ENCODE peak calls at places on chromosomes 12 and 14, in four cellular contexts. T is astrocyte, Z is H9, J is K562. K is an unnamed sample.

GRCh38 chr14:29271669-29272068 is 505.1 kb downstream of the FOXG1 start:
- DNase-seq in J (no peak), Z (no peak), T (no peak), K (no peak)

GRCh38 chr12:67271976-67272375 is 2.8 kb downstream of the CAND1 start:
- DNase-seq in J (no peak), Z (no peak), T (peak; percentile 59), K (no peak)

GRCh38 chr12:46965880-46966279 is 113.5 kb upstream of the PCED1B start:
- DNase-seq in T (no peak), Z (no peak), J (no peak), K (peak; percentile 30)

GRCh38 chr14:87131879-87132278 is 861.1 kb downstream of the GALC start:
- DNase-seq in J (no peak), Z (no peak), T (peak; percentile 88), K (no peak)

GRCh38 chr12:94180558-94181296 is 32.4 kb downstream of the PLXNC1 start:
- DNase-seq in J (no peak), T (no peak), Z (no peak), K (no peak)

GRCh38 chr12:105968025-105968424 is 170.7 kb downstream of the NUAK1 start:
- DNase-seq in T (no peak), J (no peak), Z (no peak), K (no peak)

GRCh38 chr14:56799327-56799645 is 11.0 kb downstream of the OTX2 start:
- DNase-seq in Z (no peak), T (no peak), J (no peak), K (no peak)

GRCh38 chr14:84468153-84468552 is 1061.8 kb upstream of the FLRT2 start:
- DNase-seq in T (peak; percentile 11), Z (no peak), J (no peak), K (no peak)

GRCh38 chr14:39138450-39138849 is 24.3 kb downstream of the GEMIN2 start:
- DNase-seq in T (no peak), J (no peak), Z (no peak), K (no peak)

GRCh38 chr12:107903377-107904061 is 129.0 kb downstream of the ASCL4 start:
- DNase-seq in T (no peak), Z (peak; percentile 95), J (peak; percentile 94), K (no peak)

GRCh38 chr12:112096667-112097066 is 11.9 kb downstream of the NAA25 start:
- DNase-seq in J (no peak), Z (no peak), T (peak; percentile 76), K (peak; percentile 89)

GRCh38 chr12:101527682-101528081 is 52.5 kb downstream of the SPIC start:
- DNase-seq in J (no peak), T (no peak), Z (no peak), K (no peak)

GRCh38 chr14:95519699-95520098 is 3.2 kb upstream of the SYNE3 start:
- DNase-seq in T (peak; percentile 78), Z (no peak), J (no peak), K (peak; percentile 97)

GRCh38 chr14:32679927-32680612 is 258.6 kb upstream of the NPAS3 start:
- DNase-seq in Z (no peak), J (no peak), T (no peak), K (peak; percentile 15)

GRCh38 chr14:67566908-67567307 is 33.2 kb downstream of the PIGH start:
- DNase-seq in J (no peak), Z (no peak), T (no peak), K (no peak)

GRCh38 chr12:78470354-78471195 is 394.0 kb upstream of the SYT1 start:
- DNase-seq in Z (peak; percentile 49), T (peak; percentile 42), J (no peak), K (peak; percentile 1)

GRCh38 chr14:98138666-98139065 is 1133.3 kb downstream of the BCL11B start:
- DNase-seq in J (peak; percentile 5), Z (peak; percentile 62), T (no peak), K (no peak)

GRCh38 chr12:121239335-121239678 is 29.4 kb downstream of the P2RX4 start:
- DNase-seq in T (no peak), J (no peak), Z (no peak), K (no peak)

GRCh38 chr14:69291891-69292586 is 32.1 kb downstream of the GALNT16 start:
- DNase-seq in Z (no peak), J (no peak), T (no peak), K (no peak)

GRCh38 chr12:22230280-22230794 is 104.2 kb downstream of the ST8SIA1 start:
- DNase-seq in T (peak; percentile 74), Z (no peak), J (no peak), K (peak; percentile 86)

DNA sequence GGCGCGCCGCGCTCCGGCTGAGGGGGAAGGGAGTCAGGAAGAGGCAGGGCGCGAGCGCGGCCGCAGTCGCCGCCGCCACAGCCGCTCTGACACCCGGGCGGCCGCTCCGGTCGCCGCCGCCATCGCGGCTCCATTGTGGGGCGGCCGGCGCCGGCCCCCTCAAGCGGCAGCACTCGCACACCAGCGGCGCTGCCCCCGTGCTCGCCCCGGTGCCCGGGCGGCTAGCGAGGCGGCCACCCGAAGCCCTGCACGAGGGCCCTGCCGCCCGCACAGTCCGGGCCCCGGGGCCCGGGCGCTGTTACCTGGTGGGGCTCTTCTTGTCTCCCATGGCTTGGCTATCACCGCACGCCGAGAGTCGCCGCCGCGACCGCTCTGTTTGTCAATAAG is 202 bp downstream of the YAF2 start:
- DNase-seq in T (no peak), Z (no peak), J (no peak), K (peak; percentile 92)
- H3K79me2 ChIP-seq in T (peaks cover 46% of the 10 kb centered on the region), Z (no peaks in the 10 kb centered on the region), J (peaks cover 47% of the 10 kb centered on the region), K (peaks cover 57% of the 10 kb centered on the region)

GRCh38 chr12:95244350-95244749 is 26.7 kb downstream of the VEZT start:
- DNase-seq in T (no peak), J (peak; percentile 45), Z (no peak), K (no peak)

GRCh38 chr12:95243497-95244183 is 26.0 kb downstream of the VEZT start:
- DNase-seq in J (no peak), Z (no peak), T (no peak), K (no peak)

GRCh38 chr12:95240556-95240955 is 22.9 kb downstream of the VEZT start:
- DNase-seq in T (no peak), Z (no peak), J (no peak), K (no peak)

GRCh38 chr12:95239216-95239615 is 21.6 kb downstream of the VEZT start:
- DNase-seq in J (no peak), Z (no peak), T (no peak), K (no peak)

DNA sequence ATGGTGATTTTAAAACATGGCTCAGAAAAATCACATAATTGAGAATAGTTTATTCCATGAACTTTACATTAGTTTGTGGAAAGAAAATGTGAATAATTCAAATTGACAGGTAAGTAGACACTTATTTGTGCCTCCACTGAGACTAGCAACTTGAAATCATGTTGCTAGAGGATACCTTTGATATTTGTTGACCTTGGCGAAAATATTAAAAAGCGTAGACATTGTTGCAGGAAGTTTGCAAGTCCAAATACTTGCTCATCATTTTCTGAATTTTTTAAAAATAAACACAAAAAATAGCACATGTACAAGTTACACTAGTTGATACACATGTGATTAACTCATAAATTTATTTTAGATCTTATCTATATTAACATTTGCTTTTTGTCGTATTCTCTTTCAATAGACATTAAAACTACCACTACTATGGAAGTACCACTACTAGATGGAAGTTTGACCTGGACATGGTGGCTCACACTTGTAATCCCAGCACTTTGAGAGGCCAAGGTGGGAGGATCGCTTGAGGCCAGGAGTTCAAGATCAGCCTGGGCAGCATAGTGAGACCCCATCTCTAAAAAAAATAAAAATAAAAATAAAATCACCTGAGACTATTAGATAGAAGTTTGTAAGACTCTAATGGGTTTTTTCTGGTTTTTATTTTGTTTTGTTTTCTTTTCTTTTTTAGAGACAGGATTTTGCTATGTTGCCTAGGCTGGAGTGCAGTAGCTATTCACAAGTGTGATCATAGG is 24.3 kb downstream of the VEZT start:
- DNase-seq in J (no peak), Z (no peak), T (no peak), K (no peak)
- H3K79me2 ChIP-seq in J (peaks cover 49% of the 10 kb centered on the region), Z (peaks cover 2% of the 10 kb centered on the region), T (peaks cover 79% of the 10 kb centered on the region), K (peaks cover 69% of the 10 kb centered on the region)

GRCh38 chr14:100051103-100051502 is 14.1 kb upstream of the EVL start:
- DNase-seq in Z (no peak), J (no peak), T (no peak), K (no peak)

GRCh38 chr14:100049220-100049619 is 16.0 kb upstream of the EVL start:
- DNase-seq in J (no peak), Z (no peak), T (peak; percentile 62), K (peak; percentile 80)

GRCh38 chr14:100054553-100055075 is 10.6 kb upstream of the EVL start:
- DNase-seq in Z (no peak), J (no peak), T (no peak), K (no peak)

GRCh38 chr14:100051543-100051942 is 13.7 kb upstream of the EVL start:
- DNase-seq in J (no peak), T (no peak), Z (no peak), K (no peak)

GRCh38 chr14:100052819-100053218 is 12.4 kb upstream of the EVL start:
- DNase-seq in Z (no peak), J (no peak), T (no peak), K (no peak)
- H3K79me2 ChIP-seq in Z (no peaks in the 10 kb centered on the region), J (peaks cover 3% of the 10 kb centered on the region), T (peaks cover 39% of the 10 kb centered on the region), K (peaks cover 10% of the 10 kb centered on the region)

GRCh38 chr12:132754555-132754954 is 7.1 kb downstream of the ANKLE2 start:
- DNase-seq in T (no peak), J (no peak), Z (no peak), K (no peak)
- H3K79me2 ChIP-seq in T (peaks cover 97% of the 10 kb centered on the region), J (peaks cover 65% of the 10 kb centered on the region), Z (peaks cover 14% of the 10 kb centered on the region), K (peaks cover 94% of the 10 kb centered on the region)